ENCODE peak calls at places on chromosomes 3 and 15, in seven cellular contexts. One of them, this sample, is unnamed.
A peak's percentile ranks its signal among the peaks of the same experiment; 100 is the strongest.

GRCh38 chr3:101850327-101851048 is 1.2 kb downstream of the NFKBIZ start:
- DNase-seq in AG09319: no peak
- DNase-seq in RWPE2: no peak
- DNase-seq in neural progenitor cell: peak; percentile 6
- DNase-seq in IMR-90: peak; percentile 81
- DNase-seq in foreskin fibroblast: peak; percentile 55
- DNase-seq in H9: no peak
- DNase-seq in this sample: no peak

GRCh38 chr3:189038773-189039720 is 132.7 kb upstream of the TPRG1 start:
- DNase-seq in IMR-90: no peak
- DNase-seq in AG09319: no peak
- DNase-seq in foreskin fibroblast: no peak
- DNase-seq in RWPE2: no peak
- DNase-seq in neural progenitor cell: no peak
- DNase-seq in H9: no peak
- DNase-seq in this sample: no peak

GRCh38 chr3:71680588-71680987 is 44.6 kb downstream of the EIF4E3 start:
- DNase-seq in H9: no peak
- DNase-seq in foreskin fibroblast: peak; percentile 78
- DNase-seq in RWPE2: no peak
- DNase-seq in AG09319: no peak
- DNase-seq in IMR-90: peak; percentile 79
- DNase-seq in neural progenitor cell: no peak
- DNase-seq in this sample: no peak

GRCh38 chr3:60555704-60556340 is 695.4 kb downstream of the FHIT start:
- DNase-seq in H9: peak; percentile 50
- DNase-seq in RWPE2: no peak
- DNase-seq in IMR-90: peak; percentile 74
- DNase-seq in foreskin fibroblast: peak; percentile 3
- DNase-seq in neural progenitor cell: peak; percentile 78
- DNase-seq in AG09319: no peak
- DNase-seq in this sample: no peak

GRCh38 chr15:34304613-34305012 is 33.0 kb downstream of the SLC12A6 start:
- DNase-seq in IMR-90: peak; percentile 82
- DNase-seq in H9: no peak
- DNase-seq in neural progenitor cell: no peak
- DNase-seq in RWPE2: no peak
- DNase-seq in foreskin fibroblast: peak; percentile 63
- DNase-seq in AG09319: peak; percentile 43
- DNase-seq in this sample: no peak

GRCh38 chr3:458614-459375 is 262.2 kb downstream of the CHL1 start:
- DNase-seq in RWPE2: no peak
- DNase-seq in H9: no peak
- DNase-seq in IMR-90: no peak
- DNase-seq in AG09319: no peak
- DNase-seq in neural progenitor cell: no peak
- DNase-seq in foreskin fibroblast: no peak
- DNase-seq in this sample: no peak

GRCh38 chr15:65077981-65078352 is 1.4 kb downstream of the KBTBD13 start:
- DNase-seq in foreskin fibroblast: peak; percentile 82
- DNase-seq in IMR-90: no peak
- DNase-seq in H9: peak; percentile 94
- DNase-seq in RWPE2: no peak
- DNase-seq in neural progenitor cell: peak; percentile 77
- DNase-seq in AG09319: no peak
- DNase-seq in this sample: no peak

GRCh38 chr3:152971880-152972279 is 136.9 kb downstream of the P2RY1 start:
- DNase-seq in RWPE2: no peak
- DNase-seq in foreskin fibroblast: no peak
- DNase-seq in IMR-90: no peak
- DNase-seq in H9: no peak
- DNase-seq in neural progenitor cell: no peak
- DNase-seq in AG09319: no peak
- DNase-seq in this sample: no peak

GRCh38 chr3:139427283-139428060 is 38.0 kb upstream of the COPB2 start:
- DNase-seq in foreskin fibroblast: peak; percentile 77
- DNase-seq in IMR-90: peak; percentile 71
- DNase-seq in H9: no peak
- DNase-seq in neural progenitor cell: peak; percentile 88
- DNase-seq in RWPE2: no peak
- DNase-seq in AG09319: peak; percentile 35
- DNase-seq in this sample: no peak

GRCh38 chr15:82540984-82541431 is 751 bp upstream of the RPS17 start:
- DNase-seq in foreskin fibroblast: peak; percentile 47
- DNase-seq in IMR-90: peak; percentile 38
- DNase-seq in RWPE2: no peak
- DNase-seq in neural progenitor cell: peak; percentile 33
- DNase-seq in AG09319: no peak
- DNase-seq in H9: peak; percentile 50
- DNase-seq in this sample: no peak

GRCh38 chr3:177977381-177978158 is 558.7 kb upstream of the KCNMB2 start:
- DNase-seq in RWPE2: no peak
- DNase-seq in H9: no peak
- DNase-seq in IMR-90: peak; percentile 96
- DNase-seq in neural progenitor cell: no peak
- DNase-seq in AG09319: peak; percentile 11
- DNase-seq in foreskin fibroblast: peak; percentile 92
- DNase-seq in this sample: no peak

GRCh38 chr3:151037746-151038145 is 47.7 kb upstream of the MED12L start:
- DNase-seq in IMR-90: peak; percentile 97
- DNase-seq in H9: no peak
- DNase-seq in AG09319: peak; percentile 66
- DNase-seq in neural progenitor cell: no peak
- DNase-seq in foreskin fibroblast: peak; percentile 98
- DNase-seq in RWPE2: peak; percentile 76
- DNase-seq in this sample: no peak

GRCh38 chr3:148319161-148319915 is 378.4 kb upstream of the AGTR1 start:
- DNase-seq in foreskin fibroblast: peak; percentile 82
- DNase-seq in H9: no peak
- DNase-seq in IMR-90: peak; percentile 90
- DNase-seq in RWPE2: no peak
- DNase-seq in neural progenitor cell: no peak
- DNase-seq in AG09319: peak; percentile 15
- DNase-seq in this sample: no peak

GRCh38 chr3:59411694-59412093 is 361.9 kb upstream of the CFAP20DC start:
- DNase-seq in AG09319: no peak
- DNase-seq in IMR-90: peak; percentile 43
- DNase-seq in foreskin fibroblast: no peak
- DNase-seq in H9: no peak
- DNase-seq in RWPE2: no peak
- DNase-seq in neural progenitor cell: no peak
- DNase-seq in this sample: no peak

GRCh38 chr3:129187857-129188256 is 4.2 kb upstream of the CNBP start:
- DNase-seq in neural progenitor cell: no peak
- DNase-seq in IMR-90: no peak
- DNase-seq in foreskin fibroblast: no peak
- DNase-seq in AG09319: no peak
- DNase-seq in H9: no peak
- DNase-seq in RWPE2: no peak
- DNase-seq in this sample: no peak

GRCh38 chr3:44999782-45000181 is 23.7 kb downstream of the EXOSC7 start:
- DNase-seq in RWPE2: no peak
- DNase-seq in H9: no peak
- DNase-seq in foreskin fibroblast: no peak
- DNase-seq in AG09319: no peak
- DNase-seq in neural progenitor cell: no peak
- DNase-seq in IMR-90: no peak
- DNase-seq in this sample: no peak

GRCh38 chr15:35289029-35289617 is 204.0 kb upstream of the NANOGP8 start:
- DNase-seq in foreskin fibroblast: peak; percentile 81
- DNase-seq in RWPE2: no peak
- DNase-seq in H9: no peak
- DNase-seq in AG09319: peak; percentile 39
- DNase-seq in IMR-90: peak; percentile 81
- DNase-seq in neural progenitor cell: peak; percentile 63
- DNase-seq in this sample: no peak

GRCh38 chr3:37237252-37237651 is 62.9 kb upstream of the LRRFIP2 start:
- DNase-seq in AG09319: no peak
- DNase-seq in H9: no peak
- DNase-seq in IMR-90: peak; percentile 55
- DNase-seq in foreskin fibroblast: peak; percentile 37
- DNase-seq in RWPE2: no peak
- DNase-seq in neural progenitor cell: no peak
- DNase-seq in this sample: no peak

GRCh38 chr3:71251156-71251775 is 332.3 kb downstream of the FOXP1 start:
- DNase-seq in H9: no peak
- DNase-seq in foreskin fibroblast: peak; percentile 89
- DNase-seq in AG09319: no peak
- DNase-seq in RWPE2: peak; percentile 70
- DNase-seq in neural progenitor cell: no peak
- DNase-seq in IMR-90: peak; percentile 98
- DNase-seq in this sample: no peak

GRCh38 chr15:67383903-67384302 is 129.3 kb downstream of the IQCH start:
- DNase-seq in IMR-90: peak; percentile 19
- DNase-seq in RWPE2: no peak
- DNase-seq in H9: no peak
- DNase-seq in neural progenitor cell: no peak
- DNase-seq in foreskin fibroblast: peak; percentile 30
- DNase-seq in AG09319: no peak
- DNase-seq in this sample: no peak

GRCh38 chr3:124850633-124851032 is 36.5 kb downstream of the ITGB5 start:
- DNase-seq in AG09319: no peak
- DNase-seq in neural progenitor cell: peak; percentile 19
- DNase-seq in IMR-90: peak; percentile 70
- DNase-seq in H9: no peak
- DNase-seq in RWPE2: no peak
- DNase-seq in foreskin fibroblast: peak; percentile 77
- DNase-seq in this sample: no peak

GRCh38 chr3:73508330-73508954 is 116.3 kb downstream of the PDZRN3 start:
- DNase-seq in AG09319: no peak
- DNase-seq in RWPE2: no peak
- DNase-seq in H9: peak; percentile 64
- DNase-seq in foreskin fibroblast: peak; percentile 83
- DNase-seq in neural progenitor cell: peak; percentile 83
- DNase-seq in IMR-90: peak; percentile 81
- DNase-seq in this sample: peak; percentile 24

GRCh38 chr3:29319262-29319661 is 38.4 kb downstream of the RBMS3 start:
- DNase-seq in RWPE2: no peak
- DNase-seq in H9: no peak
- DNase-seq in neural progenitor cell: no peak
- DNase-seq in IMR-90: no peak
- DNase-seq in foreskin fibroblast: no peak
- DNase-seq in AG09319: no peak
- DNase-seq in this sample: no peak

GRCh38 chr3:147389265-147390175 is 16.8 kb downstream of the ZIC4 start:
- DNase-seq in AG09319: no peak
- DNase-seq in RWPE2: no peak
- DNase-seq in IMR-90: no peak
- DNase-seq in foreskin fibroblast: no peak
- DNase-seq in H9: no peak
- DNase-seq in neural progenitor cell: peak; percentile 68
- DNase-seq in this sample: no peak

GRCh38 chr15:27535445-27536129 is 563.5 kb downstream of the OCA2 start:
- DNase-seq in foreskin fibroblast: no peak
- DNase-seq in neural progenitor cell: no peak
- DNase-seq in IMR-90: no peak
- DNase-seq in RWPE2: no peak
- DNase-seq in H9: no peak
- DNase-seq in AG09319: no peak
- DNase-seq in this sample: no peak
- TF ChIP-seq CTCF in foreskin fibroblast: no peak
- TF ChIP-seq CTCF in neural progenitor cell: no peak
- TF ChIP-seq CTCF in IMR-90: no peak
- TF ChIP-seq CTCF in RWPE2: no peak
- TF ChIP-seq CTCF in H9: no peak
- TF ChIP-seq CTCF in AG09319: no peak
- TF ChIP-seq CTCF in this sample: no peak

DNA sequence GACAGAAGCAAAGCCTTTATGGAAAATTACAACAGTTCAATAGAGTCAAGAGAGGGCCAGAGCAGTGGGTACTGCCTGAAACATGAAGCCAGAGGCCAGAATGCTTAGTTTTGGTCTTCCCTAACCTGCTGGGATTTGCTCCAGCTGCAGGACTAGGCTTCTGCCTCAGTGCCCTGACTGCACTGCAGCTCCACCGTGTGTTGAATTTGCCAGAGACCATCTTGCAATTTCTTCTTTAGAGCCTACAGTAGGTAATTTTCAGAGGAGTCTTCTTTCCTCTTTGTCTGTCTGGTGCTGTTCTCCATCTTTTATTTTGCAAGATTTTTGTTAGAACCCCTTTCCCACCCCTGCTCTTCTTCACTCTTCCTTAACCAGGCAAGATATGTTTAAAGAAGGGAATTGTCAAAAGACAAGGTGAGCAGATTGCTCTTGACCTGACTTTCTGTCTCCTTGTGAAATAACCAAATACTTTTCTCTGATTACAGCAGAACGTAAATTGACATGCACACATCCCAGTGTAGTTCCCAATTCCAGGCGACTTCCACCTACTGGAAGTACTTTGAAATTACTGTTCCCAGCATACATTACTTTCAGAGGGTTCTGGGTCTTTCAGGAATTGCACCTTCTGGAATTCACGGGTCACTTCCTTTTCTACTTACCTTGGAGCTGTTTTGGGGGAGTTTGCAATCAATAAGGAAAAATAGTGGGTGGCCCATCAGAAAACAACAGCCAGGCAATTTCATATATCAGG is 161.2 kb downstream of the MINAR1 start:
- DNase-seq in foreskin fibroblast: peak; percentile 11
- DNase-seq in H9: peak; percentile 46
- DNase-seq in AG09319: no peak
- DNase-seq in RWPE2: no peak
- DNase-seq in neural progenitor cell: peak; percentile 55
- DNase-seq in IMR-90: peak; percentile 22
- DNase-seq in this sample: no peak
- TF ChIP-seq CTCF in foreskin fibroblast: peak; percentile 17
- TF ChIP-seq CTCF in H9: peak; percentile 56
- TF ChIP-seq CTCF in AG09319: peak; percentile 24
- TF ChIP-seq CTCF in RWPE2: peak; percentile 46
- TF ChIP-seq CTCF in neural progenitor cell: peak; percentile 42
- TF ChIP-seq CTCF in IMR-90: peak; percentile 34
- TF ChIP-seq CTCF in this sample: peak; percentile 25

GRCh38 chr3:26484140-26484539 is 138.4 kb upstream of the LRRC3B start:
- DNase-seq in IMR-90: no peak
- DNase-seq in foreskin fibroblast: no peak
- DNase-seq in neural progenitor cell: peak; percentile 53
- DNase-seq in AG09319: no peak
- DNase-seq in RWPE2: no peak
- DNase-seq in H9: peak; percentile 46
- DNase-seq in this sample: no peak
- TF ChIP-seq CTCF in IMR-90: no peak
- TF ChIP-seq CTCF in foreskin fibroblast: no peak
- TF ChIP-seq CTCF in neural progenitor cell: peak; percentile 53
- TF ChIP-seq CTCF in AG09319: no peak
- TF ChIP-seq CTCF in RWPE2: no peak
- TF ChIP-seq CTCF in H9: peak; percentile 67
- TF ChIP-seq CTCF in this sample: no peak

GRCh38 chr3:57949779-57950618 is 58.2 kb upstream of the FLNB start:
- DNase-seq in neural progenitor cell: no peak
- DNase-seq in RWPE2: no peak
- DNase-seq in IMR-90: no peak
- DNase-seq in H9: no peak
- DNase-seq in AG09319: no peak
- DNase-seq in foreskin fibroblast: peak; percentile 74
- DNase-seq in this sample: no peak
- TF ChIP-seq CTCF in neural progenitor cell: peak; percentile 3
- TF ChIP-seq CTCF in RWPE2: peak; percentile 40
- TF ChIP-seq CTCF in IMR-90: peak; percentile 16
- TF ChIP-seq CTCF in H9: no peak
- TF ChIP-seq CTCF in AG09319: peak; percentile 0
- TF ChIP-seq CTCF in foreskin fibroblast: peak; percentile 22
- TF ChIP-seq CTCF in this sample: no peak

GRCh38 chr15:79743032-79743431 is 153.8 kb downstream of the MTHFS start:
- DNase-seq in RWPE2: no peak
- DNase-seq in IMR-90: no peak
- DNase-seq in AG09319: no peak
- DNase-seq in neural progenitor cell: no peak
- DNase-seq in H9: no peak
- DNase-seq in foreskin fibroblast: no peak
- DNase-seq in this sample: no peak
- TF ChIP-seq CTCF in RWPE2: no peak
- TF ChIP-seq CTCF in IMR-90: no peak
- TF ChIP-seq CTCF in AG09319: no peak
- TF ChIP-seq CTCF in neural progenitor cell: no peak
- TF ChIP-seq CTCF in H9: no peak
- TF ChIP-seq CTCF in foreskin fibroblast: no peak
- TF ChIP-seq CTCF in this sample: no peak